ENCODE peak calls at places on chromosomes 2 and 18, in six cellular contexts. K, N, R, T, Z and I are unnamed samples.

GRCh38 chr2:137566387-137566786 is 397.9 kb upstream of the HNMT start:
- DNase-seq in R (no peak), Z (no peak), T (no peak), K (no peak), N (no peak), I (no peak)

GRCh38 chr2:71706121-71706520 is 252.8 kb downstream of the DYSF start:
- DNase-seq in N (no peak), R (no peak), K (no peak), Z (no peak), T (no peak), I (no peak)

GRCh38 chr2:158060862-158061435 is 40.7 kb upstream of the UPP2 start:
- DNase-seq in Z (no peak), K (peak; percentile 34), N (no peak), T (no peak), R (no peak), I (no peak)

GRCh38 chr2:239777219-239777618 is 247.9 kb downstream of the NDUFA10 start:
- DNase-seq in T (no peak), Z (no peak), N (no peak), R (no peak), K (no peak), I (no peak)

GRCh38 chr2:212900715-212901114 is 250.7 kb downstream of the IKZF2 start:
- DNase-seq in Z (no peak), T (no peak), N (no peak), K (no peak), R (no peak), I (no peak)

GRCh38 chr2:127589876-127590275 is 54.4 kb downstream of the MYO7B start:
- DNase-seq in N (no peak), Z (no peak), R (no peak), K (no peak), T (no peak), I (no peak)

GRCh38 chr2:231642631-231643493 is 50.2 kb downstream of the TEX44 start:
- DNase-seq in R (peak; percentile 37), K (peak; percentile 97), T (no peak), Z (peak; percentile 93), N (no peak), I (no peak)

GRCh38 chr2:27690052-27690451 is 26.4 kb downstream of the SLC4A1AP start:
- DNase-seq in N (no peak), T (no peak), Z (no peak), K (no peak), R (no peak), I (no peak)

GRCh38 chr2:104900608-104901007 is 46.7 kb downstream of the POU3F3 start:
- DNase-seq in Z (no peak), N (no peak), K (no peak), R (no peak), T (no peak), I (no peak)

GRCh38 chr2:88671786-88672427 is 19.6 kb upstream of the RPIA start:
- DNase-seq in Z (peak; percentile 64), K (peak; percentile 83), N (peak; percentile 47), R (no peak), T (peak; percentile 27), I (no peak)

GRCh38 chr2:237154050-237154638 is 68.5 kb downstream of the COPS8 start:
- DNase-seq in R (peak; percentile 26), K (peak; percentile 72), N (no peak), Z (peak; percentile 58), T (peak; percentile 47), I (peak; percentile 21)

GRCh38 chr2:41695714-41696113 is 352.1 kb upstream of the PKDCC start:
- DNase-seq in K (peak; percentile 16), Z (no peak), T (no peak), N (no peak), R (no peak), I (no peak)

GRCh38 chr18:41617592-41617991 is 337.4 kb upstream of the PIK3C3 start:
- DNase-seq in T (no peak), N (no peak), Z (no peak), K (no peak), R (no peak), I (no peak)

GRCh38 chr2:53515435-53516332 is 251.9 kb upstream of the CHAC2 start:
- DNase-seq in N (peak; percentile 3), K (no peak), Z (no peak), R (no peak), T (no peak), I (no peak)

GRCh38 chr18:60599267-60599666 is 226.7 kb upstream of the MC4R start:
- DNase-seq in R (no peak), T (no peak), N (no peak), K (no peak), Z (no peak), I (no peak)

GRCh38 chr2:234496835-234497591 is at the start of gene ARL4C:
- DNase-seq in N (peak; percentile 67), T (peak; percentile 77), Z (peak; percentile 25), K (peak; percentile 81), R (peak; percentile 46), I (peak; percentile 60)

GRCh38 chr2:53569957-53570727 is 197.5 kb upstream of the CHAC2 start:
- DNase-seq in R (no peak), Z (no peak), T (no peak), N (no peak), K (no peak), I (no peak)

GRCh38 chr18:6022840-6023239 is 127.5 kb upstream of the TMEM200C start:
- DNase-seq in Z (no peak), R (no peak), N (no peak), T (peak; percentile 51), K (no peak), I (no peak)

GRCh38 chr18:11909597-11910026 is 1.5 kb upstream of the MPPE1 start:
- DNase-seq in Z (peak; percentile 34), R (no peak), T (no peak), K (peak; percentile 42), N (no peak), I (no peak)

GRCh38 chr2:147663153-147663961 is 181.5 kb upstream of the ACVR2A start:
- DNase-seq in R (no peak), N (no peak), T (no peak), K (no peak), Z (no peak), I (no peak)